ENCODE peak calls at places on chromosomes 13 and 19, in seven cellular contexts. D, B, H, E, K, Y and Z are unnamed samples.

GRCh38 chr13:20525144-20525600 is 485 bp downstream of the CRYL1 start:
- DNase-seq in B (no peak), D (peak), K (peak), Y (peak), H (peak), E (peak), Z (no peak)

GRCh38 chr19:14147797-14148605 is 11.6 kb upstream of the ASF1B start:
- DNase-seq in Y (peak), E (peak), H (peak), K (peak), D (peak), B (peak), Z (no peak)

GRCh38 chr13:91764527-91764926 is 366.1 kb downstream of the GPC5 start:
- DNase-seq in Y (no peak), K (no peak), E (no peak), B (no peak), D (no peak), H (no peak), Z (no peak)

GRCh38 chr13:81990652-81991051 is 1649.7 kb upstream of the SPRY2 start:
- DNase-seq in D (no peak), Y (no peak), K (no peak), H (no peak), B (no peak), E (no peak), Z (no peak)

GRCh38 chr19:38376576-38376975 is 2.2 kb downstream of the PSMD8 start:
- DNase-seq in E (no peak), B (no peak), Y (no peak), D (no peak), K (no peak), H (no peak), Z (no peak)

GRCh38 chr19:34504809-34505291 is 23.3 kb downstream of the WTIP start:
- DNase-seq in H (no peak), D (no peak), B (no peak), E (no peak), Y (no peak), K (no peak), Z (no peak)

GRCh38 chr19:55536951-55537740 is at the start of gene SBK2:
- DNase-seq in E (no peak), K (no peak), H (no peak), Y (no peak), D (no peak), B (no peak), Z (no peak)

GRCh38 chr13:24199016-24199415 is 38.5 kb downstream of the SPATA13 start:
- DNase-seq in B (no peak), H (no peak), E (no peak), D (peak), Y (no peak), K (no peak), Z (no peak)

GRCh38 chr13:99572131-99572530 is 70.9 kb downstream of the TM9SF2 start:
- DNase-seq in K (no peak), E (no peak), B (peak), H (no peak), Y (peak), D (peak), Z (no peak)

GRCh38 chr13:109704771-109705628 is 81.4 kb downstream of the IRS2 start:
- DNase-seq in K (peak), B (no peak), E (peak), Y (peak), H (peak), D (peak), Z (no peak)

GRCh38 chr19:8526345-8527062 is 12.5 kb upstream of the ZNF414 start:
- DNase-seq in E (peak), H (peak), B (peak), D (peak), K (peak), Y (peak), Z (peak)

GRCh38 chr19:50203281-50204080 is at the start of gene MYH14:
- DNase-seq in H (peak), Y (peak), K (no peak), B (no peak), E (peak), D (peak), Z (peak)
- TF ChIP-seq CTCF in H (no peak), Y (no peak), K (no peak), B (no peak), E (no peak), D (no peak), Z (no peak)

GRCh38 chr19:40392894-40393517 is 3.0 kb upstream of the HIPK4 start:
- DNase-seq in Y (no peak), H (peak), B (no peak), K (peak), D (no peak), E (no peak), Z (no peak)
- TF ChIP-seq CTCF in Y (peak), H (no peak), B (no peak), K (peak), D (peak), E (no peak), Z (peak)

DNA sequence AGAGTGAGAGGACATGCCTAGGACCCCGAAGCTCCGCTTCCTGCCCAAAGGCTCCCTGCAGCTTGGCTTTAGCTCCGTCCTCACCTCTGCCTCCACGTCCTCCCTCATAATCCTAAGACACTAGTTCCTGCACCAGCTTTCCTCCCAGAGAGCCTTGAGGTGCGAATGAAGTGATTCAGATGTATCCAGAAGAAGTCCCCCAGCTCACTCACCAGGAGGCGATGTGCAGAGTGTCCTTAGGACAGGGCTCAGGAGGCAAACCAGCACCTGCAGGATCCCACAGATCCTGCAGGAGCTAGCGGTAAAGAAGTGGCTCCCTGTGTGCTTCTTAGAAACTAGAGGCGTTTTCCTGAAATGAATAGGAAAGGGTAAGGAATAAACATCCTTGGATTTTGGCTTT is 109.7 kb downstream of the HSPH1 start:
- DNase-seq in Y (no peak), K (no peak), E (no peak), D (no peak), H (no peak), B (no peak), Z (no peak)
- TF ChIP-seq CTCF in Y (peak), K (no peak), E (no peak), D (no peak), H (no peak), B (no peak), Z (peak)

GRCh38 chr13:49553888-49554287 is 31.5 kb downstream of the RCBTB1 start:
- DNase-seq in D (no peak), E (no peak), B (no peak), Y (no peak), K (no peak), H (no peak), Z (no peak)

GRCh38 chr13:49546559-49546958 is 38.8 kb downstream of the RCBTB1 start:
- DNase-seq in H (no peak), Y (no peak), D (no peak), B (no peak), E (no peak), K (no peak), Z (no peak)

GRCh38 chr13:49545661-49546060 is 39.7 kb downstream of the RCBTB1 start:
- DNase-seq in K (no peak), D (no peak), H (no peak), E (no peak), Y (no peak), B (no peak), Z (no peak)

GRCh38 chr13:49551245-49551644 is 34.1 kb downstream of the RCBTB1 start:
- DNase-seq in B (no peak), Y (no peak), H (no peak), K (no peak), D (no peak), E (no peak), Z (no peak)

DNA sequence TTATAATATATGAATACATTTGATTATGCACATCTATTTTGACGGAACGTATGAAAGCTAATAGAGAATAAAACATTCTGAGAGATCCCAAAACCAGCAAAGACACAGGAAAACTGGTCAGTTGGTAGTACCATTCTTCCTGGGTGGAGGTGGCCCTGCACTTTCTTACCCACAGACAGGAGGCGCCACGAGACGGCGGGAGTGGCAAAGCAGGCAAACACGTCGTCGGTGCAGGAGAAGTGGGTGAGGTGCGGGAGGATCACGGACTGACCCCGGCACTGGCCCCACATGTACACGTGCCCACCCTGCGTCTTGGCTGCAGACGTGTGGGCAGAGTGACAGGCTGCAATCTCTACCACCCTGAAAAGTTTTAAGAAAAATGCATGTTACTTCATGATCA is 36.1 kb downstream of the RCBTB1 start:
- DNase-seq in H (no peak), B (no peak), Y (no peak), E (no peak), K (peak), D (no peak), Z (no peak)
- TF ChIP-seq CTCF in H (no peak), B (peak), Y (peak), E (no peak), K (no peak), D (no peak), Z (peak)

DNA sequence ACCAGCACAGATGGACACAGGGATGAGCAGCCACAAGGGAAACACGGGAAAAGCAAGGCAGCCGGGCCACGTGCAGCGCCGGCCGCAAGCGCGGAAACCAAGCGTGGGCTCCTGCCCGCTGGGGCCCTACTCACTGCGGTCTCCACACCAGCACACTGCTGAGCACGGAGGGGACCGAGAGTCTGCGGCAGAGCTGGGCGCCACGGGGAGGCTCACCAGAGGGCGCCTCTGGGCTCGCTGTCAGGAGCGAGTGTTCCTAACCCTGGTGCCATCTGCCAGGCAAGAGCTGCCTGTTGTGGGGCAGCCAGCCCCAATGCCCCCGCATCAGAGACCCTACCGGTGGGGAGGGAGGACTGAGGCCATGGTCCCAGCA is 26.5 kb downstream of the MPND start:
- DNase-seq in B (no peak), Y (no peak), E (no peak), K (peak), D (peak), H (peak), Z (no peak)
- TF ChIP-seq CTCF in B (peak), Y (peak), E (peak), K (peak), D (peak), H (no peak), Z (peak)